ENCODE peak calls at places on chromosomes 2 and 18, in five cellular contexts. X is HCT116, W is adrenal gland, U is prostate gland, K is A549. O is an unnamed sample.

GRCh38 chr18:45657357-45658335 is 42.4 kb downstream of the SLC14A2 start:
- DNase-seq in X (no peak), W (no peak), U (no peak), K (no peak), O (no peak)

GRCh38 chr2:33062665-33063249 is 116.0 kb downstream of the LTBP1 start:
- DNase-seq in X (no peak), W (no peak), U (no peak), K (no peak), O (no peak)

GRCh38 chr2:46672752-46673151 is 193.4 kb downstream of the TMEM247 start:
- DNase-seq in X (no peak), W (no peak), U (no peak), K (no peak), O (no peak)

GRCh38 chr2:24908316-24908937 is 11.6 kb downstream of the ADCY3 start:
- DNase-seq in X (no peak), W (no peak), U (no peak), K (no peak), O (no peak)

GRCh38 chr2:118431188-118431562 is 342.9 kb downstream of the INSIG2 start:
- DNase-seq in X (no peak), W (no peak), U (no peak), K (peak), O (no peak)

GRCh38 chr2:191811807-191812602 is 34.9 kb downstream of the CAVIN2 start:
- DNase-seq in X (peak), W (peak), U (peak), K (peak), O (peak)

GRCh38 chr2:41457026-41457425 is 590.8 kb upstream of the PKDCC start:
- DNase-seq in X (no peak), W (no peak), U (no peak), K (no peak), O (no peak)

GRCh38 chr2:40179801-40180200 is 272.1 kb downstream of the SLC8A1 start:
- DNase-seq in X (no peak), W (no peak), U (no peak), K (no peak), O (no peak)

GRCh38 chr2:95278051-95278471 is 3.8 kb downstream of the PROM2 start:
- DNase-seq in X (peak), W (no peak), U (no peak), K (no peak), O (no peak)

GRCh38 chr2:179251865-179252264 is 12.8 kb downstream of the SESTD1 start:
- DNase-seq in X (no peak), W (no peak), U (no peak), K (no peak), O (no peak)

GRCh38 chr2:18741888-18742287 is 152.5 kb upstream of the NT5C1B start:
- DNase-seq in X (no peak), W (no peak), U (no peak), K (no peak), O (no peak)

GRCh38 chr2:128402921-128403670 is 84.4 kb upstream of the HS6ST1 start:
- DNase-seq in X (no peak), W (no peak), U (no peak), K (no peak), O (no peak)

GRCh38 chr2:106566050-106566449 is 78.9 kb downstream of the CD8B2 start:
- DNase-seq in X (no peak), W (no peak), U (no peak), K (no peak), O (no peak)

GRCh38 chr2:79253375-79253774 is 93.8 kb upstream of the REG3A start:
- DNase-seq in X (no peak), W (no peak), U (no peak), K (no peak), O (no peak)

GRCh38 chr2:73238976-73239375 is 4.9 kb downstream of the CCT7 start:
- DNase-seq in X (no peak), W (no peak), U (no peak), K (no peak), O (no peak)

GRCh38 chr2:104641801-104642200 is 212.1 kb upstream of the POU3F3 start:
- DNase-seq in X (no peak), W (no peak), U (no peak), K (no peak), O (no peak)

GRCh38 chr2:72037322-72037721 is 110.3 kb downstream of the CYP26B1 start:
- DNase-seq in X (no peak), W (no peak), U (no peak), K (no peak), O (no peak)

GRCh38 chr2:127078028-127078427 is 28.9 kb downstream of the BIN1 start:
- DNase-seq in X (no peak), W (no peak), U (no peak), K (no peak), O (no peak)

GRCh38 chr2:234334146-234334545 is 162.7 kb downstream of the ARL4C start:
- DNase-seq in X (no peak), W (no peak), U (no peak), K (no peak), O (no peak)

GRCh38 chr2:12928197-12928596 is 211.5 kb downstream of the TRIB2 start:
- DNase-seq in X (no peak), W (no peak), U (no peak), K (no peak), O (no peak)

GRCh38 chr2:226756131-226756530 is 43.5 kb downstream of the IRS1 start:
- DNase-seq in X (peak), W (no peak), U (no peak), K (peak), O (no peak)

GRCh38 chr2:209526541-209526940 is 102.7 kb downstream of the MAP2 start:
- DNase-seq in X (no peak), W (no peak), U (no peak), K (no peak), O (no peak)

GRCh38 chr2:198056836-198057235 is 252.4 kb downstream of the PLCL1 start:
- DNase-seq in X (no peak), W (no peak), U (no peak), K (no peak), O (no peak)

GRCh38 chr2:169091761-169092523 is 22.6 kb downstream of the DHRS9 start:
- DNase-seq in X (peak), W (no peak), U (peak), K (peak), O (no peak)

GRCh38 chr18:9884532-9885140 is 1.1 kb upstream of the TXNDC2 start:
- DNase-seq in X (no peak), W (no peak), U (no peak), K (no peak), O (no peak)

GRCh38 chr2:105239924-105240323 is 1.6 kb upstream of the GPR45 start:
- DNase-seq in X (no peak), W (no peak), U (no peak), K (peak), O (no peak)

GRCh38 chr18:51196811-51197660 is 445 bp downstream of the MEX3C start:
- DNase-seq in X (no peak), W (peak), U (peak), K (peak), O (peak)

GRCh38 chr2:127620867-127621266 is 25.1 kb upstream of the GPR17 start:
- DNase-seq in X (no peak), W (no peak), U (no peak), K (no peak), O (no peak)

GRCh38 chr2:190545082-190545481 is 10.6 kb upstream of the NEMP2 start:
- DNase-seq in X (no peak), W (no peak), U (no peak), K (no peak), O (no peak)

GRCh38 chr2:197079832-197080555 is 153.5 kb upstream of the PGAP1 start:
- DNase-seq in X (no peak), W (no peak), U (no peak), K (no peak), O (no peak)

GRCh38 chr2:175600024-175600831 is 401.8 kb downstream of the LNPK start:
- DNase-seq in X (no peak), W (peak), U (no peak), K (no peak), O (no peak)

GRCh38 chr2:18559941-18560796 is at the start of gene RDH14:
- DNase-seq in X (peak), W (peak), U (peak), K (peak), O (peak)

GRCh38 chr2:159755014-159755413 is 42.7 kb downstream of the MARCHF7 start:
- DNase-seq in X (no peak), W (no peak), U (no peak), K (no peak), O (no peak)

GRCh38 chr2:216617159-216617815 is 15.9 kb upstream of the IGFBP2 start:
- DNase-seq in X (no peak), W (no peak), U (no peak), K (no peak), O (no peak)

GRCh38 chr18:56189615-56190014 is 448.8 kb downstream of the TXNL1 start:
- DNase-seq in X (no peak), W (no peak), U (no peak), K (no peak), O (peak)

GRCh38 chr2:40680547-40680946 is 228.7 kb upstream of the SLC8A1 start:
- DNase-seq in X (no peak), W (no peak), U (no peak), K (no peak), O (no peak)

GRCh38 chr2:17877811-17878221 is 651 bp upstream of the KCNS3 start:
- DNase-seq in X (no peak), W (no peak), U (peak), K (no peak), O (peak)

GRCh38 chr2:168694173-168694572 is 108.3 kb upstream of the NOSTRIN start:
- DNase-seq in X (no peak), W (no peak), U (no peak), K (no peak), O (peak)

GRCh38 chr2:238139841-238140439 is 1.5 kb downstream of the KLHL30 start:
- DNase-seq in X (no peak), W (no peak), U (no peak), K (no peak), O (no peak)

GRCh38 chr2:238137885-238138284 is 583 bp upstream of the KLHL30 start:
- DNase-seq in X (no peak), W (no peak), U (no peak), K (no peak), O (no peak)

GRCh38 chr2:238136820-238137537 is 1.5 kb upstream of the KLHL30 start:
- DNase-seq in X (no peak), W (no peak), U (no peak), K (peak), O (no peak)

GRCh38 chr2:238139141-238139840 is 823 bp downstream of the KLHL30 start:
- DNase-seq in X (no peak), W (no peak), U (no peak), K (no peak), O (no peak)

DNA sequence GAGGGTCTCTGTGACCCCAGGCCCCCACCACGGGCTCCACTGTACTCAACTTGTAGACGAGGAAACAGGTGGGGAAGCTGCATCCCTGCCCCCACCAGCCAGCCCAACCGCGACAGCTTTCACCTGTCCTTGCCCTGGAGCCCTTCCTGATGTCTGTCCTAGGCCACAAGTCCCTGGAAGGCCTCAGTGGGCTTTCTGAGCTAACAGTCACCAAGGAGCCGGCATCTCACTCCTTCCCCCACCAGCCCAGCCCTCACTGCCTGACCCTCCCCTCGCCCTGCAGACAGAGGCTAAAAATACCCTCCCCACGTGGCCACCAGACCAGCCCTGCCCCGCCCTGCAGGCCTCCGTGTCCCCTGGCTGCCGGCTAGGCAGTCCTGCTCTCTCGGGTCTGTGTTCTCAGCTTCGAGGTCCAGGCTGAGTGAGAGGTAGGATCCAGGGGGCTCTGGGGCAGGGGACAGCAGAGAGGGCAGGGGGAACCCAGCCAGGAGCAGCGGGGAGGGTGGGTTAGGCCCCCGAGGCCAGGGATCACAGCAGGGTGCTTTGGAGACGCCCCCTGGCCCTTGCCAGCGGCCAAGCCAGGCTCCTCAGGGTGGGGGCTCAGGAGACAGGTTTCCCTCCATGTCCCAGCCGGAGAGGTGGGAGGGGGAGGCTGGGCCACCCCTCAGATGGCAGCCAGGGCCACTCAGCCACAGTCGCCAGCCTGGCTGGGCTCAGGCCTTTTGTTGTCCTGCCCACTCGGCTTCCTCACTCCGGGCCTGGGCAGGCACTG is at the start of gene KLHL30:
- DNase-seq in X (no peak), W (no peak), U (no peak), K (no peak), O (no peak)
- H3K4me3 ChIP-seq in X (no peak), W (no peak), U (no peak), K (no peak), O (no peak)

GRCh38 chr2:223834431-223834830 is 3.0 kb downstream of the AP1S3 start:
- DNase-seq in X (no peak), W (no peak), U (no peak), K (no peak), O (no peak)

GRCh38 chr2:223841436-223842180 is 4.2 kb upstream of the AP1S3 start:
- DNase-seq in X (no peak), W (no peak), U (peak), K (no peak), O (no peak)

GRCh38 chr2:223835701-223836532 is 1.5 kb downstream of the AP1S3 start:
- DNase-seq in X (no peak), W (no peak), U (no peak), K (no peak), O (no peak)

GRCh38 chr2:223837290-223838061 is at the start of gene AP1S3:
- DNase-seq in X (peak), W (peak), U (peak), K (peak), O (peak)
- H3K27ac ChIP-seq in X (peak), W (no peak), U (peak), K (peak), O (peak)

DNA sequence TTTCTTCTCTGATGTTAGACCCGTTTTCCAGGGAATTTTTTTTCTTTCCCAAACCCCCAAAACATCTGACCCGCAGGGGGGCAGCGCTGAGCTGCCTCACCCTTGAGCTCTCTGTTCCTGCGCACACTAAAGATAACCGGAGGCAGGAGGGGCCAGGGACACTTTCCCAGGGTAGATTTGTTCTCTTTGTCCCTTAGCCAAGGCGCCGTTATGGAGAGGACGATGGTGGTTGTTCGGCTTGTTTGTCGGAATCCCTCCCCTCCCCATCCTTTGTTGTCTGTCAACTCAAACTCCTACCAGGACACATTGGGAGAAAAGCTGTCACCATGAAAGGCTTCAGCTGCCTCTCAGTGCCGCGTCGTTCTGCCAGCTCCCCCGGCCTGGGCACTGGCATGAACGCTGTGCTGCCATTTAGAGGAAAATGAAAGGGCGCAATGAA is 62.3 kb downstream of the RND3 start:
- DNase-seq in X (no peak), W (no peak), U (no peak), K (no peak), O (no peak)
- TF ChIP-seq POLR2A in X (no peak), W (no peak), U (no peak), K (no peak), O (no peak)

GRCh38 chr2:219527076-219527394 is 12.8 kb downstream of the ASIC4 start:
- DNase-seq in X (no peak), W (no peak), U (no peak), K (no peak), O (peak)
- H3K4me3 ChIP-seq in X (no peak), W (no peak), U (no peak), K (no peak), O (no peak)

GRCh38 chr18:63198868-63199742 is 120.5 kb downstream of the BCL2 start:
- DNase-seq in X (no peak), W (no peak), U (no peak), K (no peak), O (no peak)
- H3K27ac ChIP-seq in X (no peak), W (no peak), U (no peak), K (no peak), O (no peak)

DNA sequence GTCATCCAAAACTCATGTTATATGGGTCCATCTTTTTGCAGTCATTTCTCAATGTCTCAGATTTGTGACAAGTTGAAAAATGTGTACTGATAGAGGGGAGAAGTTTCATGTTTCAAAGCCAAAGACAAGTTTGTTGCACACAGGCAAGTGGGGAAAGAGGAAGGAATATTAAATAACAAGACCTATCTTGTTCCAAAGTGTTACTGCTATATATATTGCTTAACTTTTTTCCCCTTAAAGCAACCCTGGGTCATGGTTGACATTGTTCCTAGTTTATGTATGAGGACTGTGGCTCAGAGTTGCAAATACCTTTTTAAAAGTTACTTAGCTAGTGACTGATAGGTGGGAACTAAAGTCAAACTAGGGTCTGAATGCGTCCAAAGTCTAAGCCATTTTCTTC is 1.7 kb downstream of the ITGA4 start:
- DNase-seq in X (no peak), W (no peak), U (no peak), K (no peak), O (no peak)
- TF ChIP-seq POLR2A in X (no peak), W (no peak), U (no peak), K (no peak), O (no peak)